ENCODE peak calls at places on chromosome 12, in eight cellular contexts. Z is mammary epithelial cell, I is fibroblast of lung, Q is HCT116, K is neural progenitor cell, O is GM23248, D is endothelial cell of umbilical vein, L is OCI-LY7. W is an unnamed sample.

GRCh38 chr12:21308785-21309184 is 25.9 kb downstream of the SLCO1A2 start:
- DNase-seq in Z (no peak), I (no peak), Q (no peak), K (no peak), O (no peak), D (peak; percentile 4), L (no peak), W (no peak)

GRCh38 chr12:93614917-93615596 is 42.6 kb downstream of the SOCS2 start:
- DNase-seq in Z (no peak), I (peak; percentile 69), Q (no peak), K (peak; percentile 7), O (no peak), D (no peak), L (no peak), W (no peak)

GRCh38 chr12:104793280-104793679 is 164.8 kb downstream of the SLC41A2 start:
- DNase-seq in Z (peak; percentile 74), I (peak; percentile 90), Q (no peak), K (no peak), O (peak; percentile 92), D (no peak), L (no peak), W (no peak)

GRCh38 chr12:51320695-51321320 is 3.2 kb downstream of the BIN2 start:
- DNase-seq in Z (no peak), I (peak; percentile 35), Q (no peak), K (peak; percentile 86), O (peak; percentile 25), D (no peak), L (peak; percentile 55), W (peak; percentile 78)

GRCh38 chr12:33536431-33536830 is 96.8 kb upstream of the SYT10 start:
- DNase-seq in Z (no peak), I (no peak), Q (no peak), K (no peak), O (no peak), D (no peak), L (no peak), W (no peak)

GRCh38 chr12:52828156-52829090 is 5.7 kb downstream of the KRT79 start:
- DNase-seq in Z (no peak), I (no peak), Q (no peak), K (no peak), O (peak; percentile 45), D (no peak), L (no peak), W (no peak)

GRCh38 chr12:56486694-56487093 is 1.3 kb downstream of the GLS2 start:
- DNase-seq in Z (no peak), I (no peak), Q (no peak), K (no peak), O (peak; percentile 5), D (no peak), L (no peak), W (no peak)

GRCh38 chr12:109804820-109805761 is 28.1 kb downstream of the TRPV4 start:
- DNase-seq in Z (peak; percentile 35), I (peak; percentile 27), Q (peak; percentile 15), K (peak; percentile 71), O (peak; percentile 47), D (peak; percentile 53), L (peak; percentile 62), W (peak; percentile 78)

GRCh38 chr12:98352835-98353234 is 162.6 kb upstream of the TMPO start:
- DNase-seq in Z (no peak), I (peak; percentile 67), Q (no peak), K (no peak), O (peak; percentile 34), D (no peak), L (no peak), W (no peak)

GRCh38 chr12:3680919-3681594 is 71.9 kb downstream of the CRACR2A start:
- DNase-seq in Z (peak; percentile 14), I (no peak), Q (no peak), K (peak; percentile 53), O (no peak), D (peak; percentile 61), L (no peak), W (no peak)

GRCh38 chr12:92928431-92928961 is 599 bp downstream of the EEA1 start:
- DNase-seq in Z (peak; percentile 39), I (peak; percentile 27), Q (no peak), K (no peak), O (peak; percentile 75), D (peak; percentile 57), L (peak; percentile 49), W (no peak)

GRCh38 chr12:53500776-53501614 is at the start of gene TARBP2:
- DNase-seq in Z (peak; percentile 99), I (peak; percentile 99), Q (peak; percentile 99), K (peak; percentile 99), O (peak; percentile 100), D (peak; percentile 100), L (peak; percentile 99), W (peak; percentile 100)

GRCh38 chr12:119712721-119713120 is 44.8 kb downstream of the PRKAB1 start:
- DNase-seq in Z (no peak), I (no peak), Q (no peak), K (no peak), O (no peak), D (no peak), L (no peak), W (no peak)

GRCh38 chr12:26318661-26319068 is 123.3 kb downstream of the SSPN start:
- DNase-seq in Z (peak; percentile 92), I (peak; percentile 85), Q (no peak), K (no peak), O (peak; percentile 83), D (peak; percentile 44), L (peak; percentile 74), W (no peak)

GRCh38 chr12:72267974-72268373 is 4.2 kb upstream of the TRHDE start:
- DNase-seq in Z (no peak), I (peak; percentile 53), Q (no peak), K (no peak), O (peak; percentile 33), D (no peak), L (peak; percentile 0), W (peak; percentile 20)

GRCh38 chr12:131133994-131134393 is 180.3 kb downstream of the ADGRD1 start:
- DNase-seq in Z (no peak), I (no peak), Q (no peak), K (no peak), O (no peak), D (no peak), L (no peak), W (no peak)

GRCh38 chr12:131131077-131131807 is 177.5 kb downstream of the ADGRD1 start:
- DNase-seq in Z (no peak), I (no peak), Q (no peak), K (no peak), O (no peak), D (no peak), L (no peak), W (no peak)

GRCh38 chr12:131131808-131132117 is 178.1 kb downstream of the ADGRD1 start:
- DNase-seq in Z (no peak), I (no peak), Q (no peak), K (no peak), O (no peak), D (no peak), L (no peak), W (no peak)

GRCh38 chr12:131133015-131133905 is 179.6 kb downstream of the ADGRD1 start:
- DNase-seq in Z (no peak), I (no peak), Q (no peak), K (no peak), O (peak; percentile 37), D (no peak), L (no peak), W (no peak)

DNA sequence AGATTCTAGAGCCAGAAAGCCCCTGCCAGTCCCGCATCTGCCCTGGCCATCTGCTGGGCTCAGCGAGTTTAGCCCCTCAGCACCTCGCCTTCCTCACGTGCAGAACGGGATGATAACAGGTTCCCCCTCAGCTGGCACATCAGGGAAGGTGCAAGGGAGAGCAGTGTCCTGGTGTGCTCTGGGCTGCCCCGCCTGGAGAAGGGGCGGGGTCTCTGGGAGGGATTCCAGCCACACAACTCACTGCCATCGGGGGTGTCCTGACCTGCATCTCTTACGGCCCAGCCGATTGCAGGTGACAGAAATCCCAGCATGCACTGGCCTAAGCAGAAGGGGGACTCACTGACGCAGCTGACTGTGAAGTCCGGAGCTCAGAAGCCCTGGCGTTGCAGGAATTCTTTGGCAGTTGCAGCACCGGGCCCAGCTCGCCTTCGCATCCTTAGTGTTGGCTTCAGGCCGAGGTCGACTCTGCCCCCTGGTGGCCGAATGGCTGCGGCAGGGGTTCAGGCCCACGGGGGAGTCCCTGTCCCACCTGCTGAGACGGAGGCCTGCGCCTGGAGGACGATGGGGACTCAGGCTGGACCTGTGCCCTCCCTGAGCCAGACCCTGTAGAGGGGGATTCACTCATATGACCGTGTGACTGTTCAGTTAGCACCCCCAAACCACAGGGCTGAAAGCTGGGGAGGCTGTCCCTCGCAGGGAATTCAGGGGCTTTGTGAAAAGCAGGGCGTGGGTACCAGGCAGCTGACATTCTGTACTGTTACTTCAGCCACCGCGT is 178.6 kb downstream of the ADGRD1 start:
- DNase-seq in Z (no peak), I (no peak), Q (peak; percentile 47), K (peak; percentile 91), O (peak; percentile 85), D (no peak), L (peak; percentile 73), W (peak; percentile 92)
- H3K4me3 ChIP-seq in Z (no peak overlapping the region), I (no peak overlapping the region), Q (no peak overlapping the region), K (peak overlapping the region; percentile 35), O (no peak overlapping the region), D (no peak overlapping the region), L (no peak overlapping the region), W (peak overlapping the region; percentile 41)

GRCh38 chr12:50017047-50017446 is 8.2 kb downstream of the RACGAP1 start:
- DNase-seq in Z (peak; percentile 16), I (peak; percentile 81), Q (no peak), K (no peak), O (peak; percentile 96), D (peak; percentile 83), L (no peak), W (no peak)
- H3K4me2 ChIP-seq in Z (no peak overlapping the region), I (peak overlapping the region; percentile 93), Q (no peak overlapping the region), K (no peak overlapping the region), O (peak overlapping the region; percentile 83), D (peak overlapping the region; percentile 34), L (no peak overlapping the region), W (no peak overlapping the region)

GRCh38 chr12:10448236-10448635 is 4.9 kb downstream of the KLRC1 start:
- DNase-seq in Z (no peak), I (no peak), Q (no peak), K (no peak), O (no peak), D (no peak), L (no peak), W (no peak)
- H3K4me3 ChIP-seq in Z (no peak overlapping the region), I (no peak overlapping the region), Q (no peak overlapping the region), K (no peak overlapping the region), O (no peak overlapping the region), D (no peak overlapping the region), L (no peak overlapping the region), W (no peak overlapping the region)

GRCh38 chr12:75585309-75585708 is 73.9 kb upstream of the KRR1 start:
- DNase-seq in Z (peak; percentile 63), I (peak; percentile 90), Q (peak; percentile 19), K (no peak), O (peak; percentile 86), D (peak; percentile 85), L (no peak), W (no peak)

GRCh38 chr12:75578546-75578945 is 67.1 kb upstream of the KRR1 start:
- DNase-seq in Z (no peak), I (no peak), Q (no peak), K (no peak), O (no peak), D (no peak), L (no peak), W (no peak)

DNA sequence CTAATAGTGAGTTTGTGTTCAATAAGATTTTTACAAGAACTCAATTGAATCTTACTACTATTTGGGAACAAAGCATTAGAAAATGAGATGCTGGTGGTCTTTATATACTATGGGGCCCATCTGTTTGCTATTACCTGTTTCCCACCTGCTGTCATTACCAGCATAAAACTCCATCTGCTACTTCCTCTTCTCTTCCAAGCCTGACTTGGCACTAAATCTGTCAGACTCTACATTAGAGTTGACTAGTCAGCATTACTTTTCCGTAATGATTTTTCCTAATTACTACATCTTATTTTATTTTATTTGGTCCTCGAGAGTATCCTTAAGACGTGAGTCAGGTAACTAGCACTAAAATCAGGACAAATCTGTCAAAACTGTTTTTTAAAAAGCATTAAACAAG is 68.1 kb upstream of the KRR1 start:
- DNase-seq in Z (no peak), I (no peak), Q (no peak), K (no peak), O (no peak), D (no peak), L (no peak), W (no peak)
- H3K4me2 ChIP-seq in Z (no peak overlapping the region), I (no peak overlapping the region), Q (no peak overlapping the region), K (peak overlapping the region; percentile 40), O (no peak overlapping the region), D (no peak overlapping the region), L (no peak overlapping the region), W (no peak overlapping the region)